ENCODE peak calls at places on chromosomes 5 and 9, in six cellular contexts. One of them, this sample, is unnamed.

GRCh38 chr9:131266301-131267229 is 9.7 kb downstream of the FAM78A start:
- DNase-seq in lower lobe of right lung: no peak
- DNase-seq in MCF 10A: no peak
- DNase-seq in mucosa of descending colon: peak; percentile 59
- DNase-seq in breast epithelium: no peak
- DNase-seq in retinal pigment epithelial cell: no peak
- DNase-seq in this sample: no peak

GRCh38 chr5:112682621-112683061 is 55.0 kb upstream of the APC start:
- DNase-seq in lower lobe of right lung: no peak
- DNase-seq in MCF 10A: no peak
- DNase-seq in mucosa of descending colon: no peak
- DNase-seq in breast epithelium: no peak
- DNase-seq in retinal pigment epithelial cell: no peak
- DNase-seq in this sample: no peak

GRCh38 chr9:68505681-68506409 is 34.8 kb downstream of the TMEM252 start:
- DNase-seq in lower lobe of right lung: no peak
- DNase-seq in MCF 10A: no peak
- DNase-seq in mucosa of descending colon: no peak
- DNase-seq in breast epithelium: no peak
- DNase-seq in retinal pigment epithelial cell: no peak
- DNase-seq in this sample: no peak

GRCh38 chr5:142527234-142527633 is 158.7 kb downstream of the FGF1 start:
- DNase-seq in lower lobe of right lung: no peak
- DNase-seq in MCF 10A: no peak
- DNase-seq in mucosa of descending colon: no peak
- DNase-seq in breast epithelium: no peak
- DNase-seq in retinal pigment epithelial cell: no peak
- DNase-seq in this sample: no peak

GRCh38 chr9:134570726-134571325 is 70.8 kb upstream of the COL5A1 start:
- DNase-seq in lower lobe of right lung: peak; percentile 28
- DNase-seq in MCF 10A: no peak
- DNase-seq in mucosa of descending colon: peak; percentile 27
- DNase-seq in breast epithelium: no peak
- DNase-seq in retinal pigment epithelial cell: no peak
- DNase-seq in this sample: peak; percentile 30

GRCh38 chr5:134463176-134463720 is 51.6 kb upstream of the CDKN2AIPNL start:
- DNase-seq in lower lobe of right lung: no peak
- DNase-seq in MCF 10A: no peak
- DNase-seq in mucosa of descending colon: no peak
- DNase-seq in breast epithelium: no peak
- DNase-seq in retinal pigment epithelial cell: no peak
- DNase-seq in this sample: no peak

GRCh38 chr9:5626727-5627634 is 1.9 kb upstream of the RIC1 start:
- DNase-seq in lower lobe of right lung: no peak
- DNase-seq in MCF 10A: peak; percentile 81
- DNase-seq in mucosa of descending colon: no peak
- DNase-seq in breast epithelium: peak; percentile 60
- DNase-seq in retinal pigment epithelial cell: no peak
- DNase-seq in this sample: no peak

GRCh38 chr5:1808466-1808865 is 7.3 kb downstream of the NDUFS6 start:
- DNase-seq in lower lobe of right lung: no peak
- DNase-seq in MCF 10A: peak; percentile 74
- DNase-seq in mucosa of descending colon: no peak
- DNase-seq in breast epithelium: no peak
- DNase-seq in retinal pigment epithelial cell: no peak
- DNase-seq in this sample: no peak

GRCh38 chr9:89674667-89675402 is 70.0 kb downstream of the GADD45G start:
- DNase-seq in lower lobe of right lung: no peak
- DNase-seq in MCF 10A: no peak
- DNase-seq in mucosa of descending colon: peak; percentile 75
- DNase-seq in breast epithelium: no peak
- DNase-seq in retinal pigment epithelial cell: no peak
- DNase-seq in this sample: no peak

DNA sequence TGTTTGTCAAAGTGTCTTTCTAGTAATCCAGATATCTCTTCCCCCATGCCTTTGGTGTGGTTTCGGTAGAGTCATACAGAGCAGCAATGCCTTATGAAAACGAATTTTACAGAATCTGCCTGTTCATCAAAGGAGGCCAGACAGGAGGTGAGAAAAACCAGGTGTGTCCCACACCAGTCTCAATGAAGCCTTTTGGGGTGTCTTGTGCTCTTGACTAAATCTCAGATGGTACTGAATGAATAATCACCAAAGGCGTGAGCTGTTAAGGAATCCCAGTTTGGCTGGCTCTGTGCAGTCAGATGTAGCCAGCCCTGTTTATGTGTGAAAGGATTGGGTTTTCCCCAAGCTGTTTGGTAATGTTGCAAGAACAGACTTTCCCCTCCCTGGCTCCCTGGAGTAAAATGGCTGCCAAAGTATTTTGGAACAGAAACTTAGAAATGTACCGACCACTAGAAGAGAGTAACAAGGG is 70.8 kb upstream of the CDKN2B start:
- DNase-seq in lower lobe of right lung: no peak
- DNase-seq in MCF 10A: no peak
- DNase-seq in mucosa of descending colon: no peak
- DNase-seq in breast epithelium: peak; percentile 24
- DNase-seq in retinal pigment epithelial cell: no peak
- DNase-seq in this sample: no peak
- TF ChIP-seq CTCF in lower lobe of right lung: no peak
- TF ChIP-seq CTCF in MCF 10A: no peak
- TF ChIP-seq CTCF in mucosa of descending colon: no peak
- TF ChIP-seq CTCF in breast epithelium: no peak
- TF ChIP-seq CTCF in retinal pigment epithelial cell: no peak
- TF ChIP-seq CTCF in this sample: no peak

GRCh38 chr9:976258-976804 is at the start of gene DMRT3:
- DNase-seq in lower lobe of right lung: no peak
- DNase-seq in MCF 10A: no peak
- DNase-seq in mucosa of descending colon: no peak
- DNase-seq in breast epithelium: no peak
- DNase-seq in retinal pigment epithelial cell: no peak
- DNase-seq in this sample: peak; percentile 40
- TF ChIP-seq CTCF in lower lobe of right lung: no peak
- TF ChIP-seq CTCF in MCF 10A: no peak
- TF ChIP-seq CTCF in mucosa of descending colon: no peak
- TF ChIP-seq CTCF in breast epithelium: no peak
- TF ChIP-seq CTCF in retinal pigment epithelial cell: no peak
- TF ChIP-seq CTCF in this sample: no peak

GRCh38 chr5:74940782-74941363 is 74.7 kb upstream of the FAM169A start:
- DNase-seq in lower lobe of right lung: no peak
- DNase-seq in MCF 10A: no peak
- DNase-seq in mucosa of descending colon: no peak
- DNase-seq in breast epithelium: no peak
- DNase-seq in retinal pigment epithelial cell: no peak
- DNase-seq in this sample: no peak

GRCh38 chr5:74935752-74936091 is 69.5 kb upstream of the FAM169A start:
- DNase-seq in lower lobe of right lung: no peak
- DNase-seq in MCF 10A: no peak
- DNase-seq in mucosa of descending colon: no peak
- DNase-seq in breast epithelium: no peak
- DNase-seq in retinal pigment epithelial cell: peak; percentile 22
- DNase-seq in this sample: no peak

GRCh38 chr5:74938250-74938649 is 72.1 kb upstream of the FAM169A start:
- DNase-seq in lower lobe of right lung: no peak
- DNase-seq in MCF 10A: peak; percentile 19
- DNase-seq in mucosa of descending colon: no peak
- DNase-seq in breast epithelium: no peak
- DNase-seq in retinal pigment epithelial cell: no peak
- DNase-seq in this sample: no peak

GRCh38 chr5:74934949-74935751 is 69.0 kb upstream of the FAM169A start:
- DNase-seq in lower lobe of right lung: no peak
- DNase-seq in MCF 10A: peak; percentile 25
- DNase-seq in mucosa of descending colon: no peak
- DNase-seq in breast epithelium: no peak
- DNase-seq in retinal pigment epithelial cell: peak; percentile 25
- DNase-seq in this sample: no peak
- TF ChIP-seq CTCF in lower lobe of right lung: peak; percentile 29
- TF ChIP-seq CTCF in MCF 10A: peak; percentile 12
- TF ChIP-seq CTCF in mucosa of descending colon: no peak
- TF ChIP-seq CTCF in breast epithelium: no peak
- TF ChIP-seq CTCF in retinal pigment epithelial cell: peak; percentile 54
- TF ChIP-seq CTCF in this sample: no peak

DNA sequence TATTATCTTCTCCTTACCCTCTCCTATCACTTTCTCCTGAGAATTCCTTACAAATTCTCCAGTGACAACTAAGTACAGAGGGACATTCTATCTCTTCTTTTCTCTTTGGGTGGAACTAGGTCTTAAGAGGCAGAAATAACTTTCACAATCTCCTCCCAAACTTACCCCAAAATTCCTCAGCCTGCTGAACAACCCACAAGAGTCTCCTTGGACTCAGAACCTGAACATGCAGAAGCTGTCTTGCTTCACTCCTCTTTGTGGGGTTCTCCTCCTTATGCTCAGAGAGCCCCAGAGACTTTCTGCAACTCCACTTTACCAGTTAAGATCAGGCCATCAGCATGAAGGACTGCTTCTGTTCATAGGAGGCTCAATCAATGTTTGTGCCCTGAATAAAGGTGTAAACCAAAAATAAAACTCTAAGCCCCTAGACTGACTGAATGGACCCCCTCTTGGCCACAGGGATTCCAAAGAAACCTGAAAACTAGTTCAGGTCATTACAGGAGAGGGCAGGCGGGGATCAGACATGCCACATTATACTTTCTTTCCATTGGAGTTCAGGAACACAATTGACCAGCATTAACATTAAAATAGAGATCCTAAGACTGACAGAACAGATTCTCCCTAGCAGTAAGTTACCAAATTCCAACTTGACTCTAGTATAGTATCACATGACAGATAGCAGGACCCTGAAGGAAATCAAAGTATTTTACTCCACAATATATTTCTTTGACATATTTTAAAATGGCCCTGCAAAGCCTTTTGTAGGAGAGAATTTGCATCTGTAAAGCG is 179.7 kb upstream of the FBXL17 start:
- DNase-seq in lower lobe of right lung: no peak
- DNase-seq in MCF 10A: no peak
- DNase-seq in mucosa of descending colon: no peak
- DNase-seq in breast epithelium: no peak
- DNase-seq in retinal pigment epithelial cell: no peak
- DNase-seq in this sample: no peak
- TF ChIP-seq CTCF in lower lobe of right lung: no peak
- TF ChIP-seq CTCF in MCF 10A: no peak
- TF ChIP-seq CTCF in mucosa of descending colon: no peak
- TF ChIP-seq CTCF in breast epithelium: no peak
- TF ChIP-seq CTCF in retinal pigment epithelial cell: no peak
- TF ChIP-seq CTCF in this sample: no peak